ENCODE peak calls at places on chromosomes 16 and 17, in four cellular contexts. Z, B, K and F are unnamed samples.

GRCh38 chr17:71985111-71986039 is 135.4 kb upstream of the SOX9 start:
- DNase-seq in K (peak; percentile 84), Z (no peak), B (no peak), F (no peak)

GRCh38 chr16:6363891-6364607 is 968.6 kb upstream of the RBFOX1 start:
- DNase-seq in K (no peak), Z (no peak), B (no peak), F (no peak)

GRCh38 chr17:73342057-73342522 is 30.3 kb upstream of the CDC42EP4 start:
- DNase-seq in Z (peak; percentile 78), B (no peak), K (peak; percentile 48), F (no peak)

GRCh38 chr17:80068301-80069160 is 32.1 kb downstream of the CCDC40 start:
- DNase-seq in B (no peak), K (peak; percentile 16), Z (no peak), F (no peak)

GRCh38 chr16:85746431-85747227 is 4.3 kb downstream of the C16orf74 start:
- DNase-seq in B (peak; percentile 65), Z (no peak), K (peak; percentile 96), F (no peak)

GRCh38 chr17:50841949-50842354 is 6.6 kb downstream of the WFIKKN2 start:
- DNase-seq in B (peak; percentile 61), K (peak; percentile 88), Z (peak; percentile 72), F (no peak)

GRCh38 chr17:75277664-75278071 is 6.6 kb upstream of the MIF4GD start:
- DNase-seq in Z (no peak), B (no peak), K (peak; percentile 34), F (no peak)

GRCh38 chr17:76088041-76088867 is 9.3 kb downstream of the ZACN start:
- DNase-seq in B (peak; percentile 35), K (no peak), Z (no peak), F (no peak)

GRCh38 chr17:50935201-50936124 is 69.3 kb upstream of the TOB1 start:
- DNase-seq in K (peak; percentile 77), B (no peak), Z (no peak), F (no peak)

GRCh38 chr17:7703584-7704574 is 1.1 kb upstream of the EFNB3 start:
- DNase-seq in Z (peak; percentile 85), K (no peak), B (peak; percentile 34), F (no peak)

GRCh38 chr17:28074010-28074409 is 31.5 kb downstream of the NLK start:
- DNase-seq in K (no peak), B (peak; percentile 6), Z (no peak), F (no peak)

GRCh38 chr16:66248096-66248495 is 118.4 kb upstream of the CDH5 start:
- DNase-seq in Z (no peak), K (peak; percentile 25), B (no peak), F (no peak)

GRCh38 chr17:61775364-61775763 is 88.0 kb downstream of the BRIP1 start:
- DNase-seq in K (no peak), B (no peak), Z (no peak), F (no peak)

GRCh38 chr17:44084131-44084538 is 13.6 kb downstream of the G6PC3 start:
- DNase-seq in Z (no peak), B (peak; percentile 19), K (peak; percentile 41), F (no peak)

GRCh38 chr16:73232555-73233422 is 184.9 kb upstream of the ZFHX3 start:
- DNase-seq in K (peak; percentile 7), Z (no peak), B (no peak), F (no peak)

GRCh38 chr17:81090361-81091133 is 55.6 kb downstream of the BAIAP2 start:
- DNase-seq in Z (no peak), K (peak; percentile 8), B (peak; percentile 50), F (no peak)

GRCh38 chr17:51365090-51365489 is 104.7 kb downstream of the UTP18 start:
- DNase-seq in B (no peak), K (no peak), Z (no peak), F (no peak)

GRCh38 chr16:10923650-10924214 is 18.5 kb downstream of the DEXI start:
- DNase-seq in B (no peak), K (no peak), Z (no peak), F (no peak)

GRCh38 chr17:4033751-4034251 is 69.6 kb upstream of the ATP2A3 start:
- DNase-seq in Z (no peak), K (no peak), B (no peak), F (no peak)

GRCh38 chr16:51327001-51327400 is 175.9 kb upstream of the SALL1 start:
- DNase-seq in K (no peak), B (no peak), Z (no peak), F (no peak)

GRCh38 chr17:74763565-74764387 is 12.4 kb downstream of the NAT9 start:
- DNase-seq in Z (peak; percentile 84), B (no peak), K (no peak), F (no peak)

GRCh38 chr17:30336369-30337171 is 2.7 kb upstream of the TMIGD1 start:
- DNase-seq in B (peak; percentile 80), K (peak; percentile 68), Z (peak; percentile 29), F (peak; percentile 25)

GRCh38 chr16:81637336-81638235 is 141.5 kb upstream of the PLCG2 start:
- DNase-seq in B (no peak), K (no peak), Z (no peak), F (no peak)

GRCh38 chr17:9174312-9174711 is 153.0 kb downstream of the NTN1 start:
- DNase-seq in B (no peak), Z (no peak), K (no peak), F (no peak)

GRCh38 chr16:77585852-77586251 is 136.5 kb upstream of the NUDT7 start:
- DNase-seq in Z (no peak), B (no peak), K (peak; percentile 51), F (no peak)

GRCh38 chr17:16281351-16281750 is 64.3 kb downstream of the PIGL start:
- DNase-seq in B (no peak), K (peak; percentile 43), Z (no peak), F (no peak)

GRCh38 chr16:66798162-66798561 is 3.2 kb downstream of the TERB1 start:
- DNase-seq in B (no peak), K (no peak), Z (no peak), F (no peak)

GRCh38 chr16:3099395-3099731 is 269 bp upstream of the ZSCAN10 start:
- DNase-seq in B (no peak), Z (no peak), K (no peak), F (no peak)

GRCh38 chr16:3097266-3097665 is 1.8 kb downstream of the ZSCAN10 start:
- DNase-seq in B (no peak), K (no peak), Z (no peak), F (no peak)

GRCh38 chr16:3099732-3100499 is 822 bp upstream of the ZSCAN10 start:
- DNase-seq in K (peak; percentile 82), Z (peak; percentile 93), B (peak; percentile 94), F (no peak)

GRCh38 chr16:3096362-3096761 is 2.7 kb downstream of the ZSCAN10 start:
- DNase-seq in K (no peak), Z (no peak), B (no peak), F (no peak)

GRCh38 chr16:3098459-3099394 is at the start of gene ZSCAN10:
- DNase-seq in K (no peak), B (no peak), Z (no peak), F (no peak)
- H3K27ac ChIP-seq in K (no peak within 1 kb of the TSS), B (no peak within 1 kb of the TSS), Z (no peak within 1 kb of the TSS), F (peak within 1 kb of the TSS; percentile 75)

DNA sequence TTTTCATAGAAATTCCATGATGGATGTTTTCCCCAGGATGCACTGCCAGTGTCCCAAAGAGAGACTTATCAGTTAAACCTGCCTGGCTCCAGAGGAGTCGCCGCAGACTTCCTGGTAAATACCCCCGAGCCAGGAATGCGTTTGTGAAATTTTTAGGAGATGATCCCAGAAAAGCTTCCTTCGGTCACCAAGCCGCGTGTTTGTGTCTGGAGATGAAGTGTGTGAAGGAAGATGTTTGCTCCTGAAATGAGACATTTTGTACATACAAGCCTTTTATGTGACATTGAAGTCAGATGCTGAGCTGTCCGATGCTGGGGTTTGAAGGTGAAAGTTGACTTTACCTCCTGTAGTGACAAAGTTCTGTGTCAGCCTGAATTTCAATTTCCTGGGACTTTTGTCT is 188.7 kb downstream of the MSI2 start:
- DNase-seq in K (peak; percentile 90), B (no peak), Z (no peak), F (no peak)
- H3K4me1 ChIP-seq in K (peaks cover 41% of the 10 kb centered on the region), B (peaks cover 79% of the 10 kb centered on the region), Z (peaks cover 46% of the 10 kb centered on the region), F (peaks cover 7% of the 10 kb centered on the region)

GRCh38 chr17:1782171-1782567 is 20.3 kb downstream of the SERPINF1 start:
- DNase-seq in B (no peak), K (no peak), Z (no peak), F (no peak)
- H3K27ac ChIP-seq in B (no peak overlapping the region), K (no peak overlapping the region), Z (no peak overlapping the region), F (no peak overlapping the region)

GRCh38 chr16:89297870-89298545 is 80.5 kb downstream of the ZNF778 start:
- DNase-seq in Z (no peak), B (no peak), K (no peak), F (no peak)
- H3K4me1 ChIP-seq in Z (peaks cover 32% of the 10 kb centered on the region), B (no peaks in the 10 kb centered on the region), K (peaks cover 16% of the 10 kb centered on the region), F (peaks cover 13% of the 10 kb centered on the region)

DNA sequence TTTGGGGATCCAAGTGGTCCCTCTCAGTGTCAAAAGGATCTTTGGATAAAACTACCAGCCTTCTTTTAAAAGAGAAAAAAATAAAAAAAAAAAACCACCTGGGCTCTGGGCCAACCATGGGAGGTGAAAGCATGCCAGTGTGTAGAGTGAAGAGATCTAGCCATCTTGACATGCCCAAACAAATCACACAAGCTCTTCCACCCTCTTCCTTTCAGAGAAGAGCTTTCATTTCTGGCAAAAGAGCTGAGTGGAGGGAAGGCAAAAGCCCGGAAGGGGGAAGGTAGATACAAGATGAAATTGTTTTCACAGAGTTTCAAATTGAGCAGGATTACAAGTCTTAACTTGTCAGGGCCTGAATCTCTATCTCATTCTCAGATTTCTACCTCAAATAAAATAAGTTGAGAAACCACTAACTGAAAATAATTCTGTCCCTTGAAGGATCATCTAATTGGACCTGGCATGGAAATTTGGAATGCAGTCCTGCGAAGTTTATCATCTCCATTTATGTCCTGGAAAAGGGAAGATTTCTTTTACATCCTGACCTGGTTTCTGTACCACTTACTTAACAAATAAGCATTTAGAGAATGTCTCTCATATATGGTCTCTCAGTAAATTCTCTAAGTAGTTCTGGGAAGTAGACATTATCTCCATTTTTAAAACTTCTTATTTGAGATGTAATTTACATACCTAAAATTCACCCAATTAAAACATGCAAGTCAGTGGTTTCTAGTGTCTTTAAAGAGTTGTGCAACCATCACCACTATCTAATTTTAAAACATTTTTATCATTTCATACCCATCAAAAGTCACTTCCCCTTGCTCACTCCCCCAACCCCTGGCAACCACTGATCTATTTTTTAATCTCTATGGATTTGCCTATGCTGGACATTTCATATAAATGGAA is 93.6 kb downstream of the TANGO6 start:
- DNase-seq in K (no peak), B (no peak), Z (no peak), F (no peak)
- H3K27ac ChIP-seq in K (no peak overlapping the region), B (no peak overlapping the region), Z (peak overlapping the region; percentile 22), F (no peak overlapping the region)